ENCODE peak calls at places on chromosomes 1 and 21, in eight cellular contexts. H is H1, U is PC-9, N is WERI-Rb-1, D is IMR-90, P is psoas muscle, W is Panc1, V is BE2C. E is an unnamed sample. For H3K36me3, the result is how much of the 10 kb centered on the place peaks cover.

GRCh38 chr1:214277704-214278635 is 3.0 kb upstream of the SMYD2 start:
- DNase-seq in H (no peak), U (no peak), N (no peak), D (peak), P (no peak), W (no peak), V (no peak), E (no peak)

GRCh38 chr1:204556458-204557052 is 40.3 kb downstream of the MDM4 start:
- DNase-seq in H (no peak), U (no peak), N (no peak), D (peak), P (no peak), W (no peak), V (no peak), E (no peak)

GRCh38 chr1:88701275-88701674 is 17.2 kb downstream of the PKN2 start:
- DNase-seq in H (no peak), U (no peak), N (no peak), D (no peak), P (no peak), W (no peak), V (no peak), E (no peak)

GRCh38 chr1:198359024-198359653 is 181.3 kb downstream of the ATP6V1G3 start:
- DNase-seq in H (no peak), U (no peak), N (no peak), D (peak), P (no peak), W (no peak), V (no peak), E (no peak)

GRCh38 chr1:27366411-27367159 is at the start of gene MAP3K6:
- DNase-seq in H (no peak), U (peak), N (peak), D (peak), P (peak), W (no peak), V (peak), E (peak)

GRCh38 chr1:207981976-207982375 is 71.1 kb upstream of the CD34 start:
- DNase-seq in H (no peak), U (no peak), N (peak), D (no peak), P (no peak), W (no peak), V (peak), E (no peak)

GRCh38 chr1:55400560-55400959 is 185.4 kb upstream of the USP24 start:
- DNase-seq in H (no peak), U (no peak), N (no peak), D (no peak), P (no peak), W (no peak), V (no peak), E (peak)

GRCh38 chr1:206809504-206810084 is 37.3 kb upstream of the IL10 start:
- DNase-seq in H (no peak), U (no peak), N (peak), D (peak), P (no peak), W (peak), V (peak), E (no peak)

GRCh38 chr1:171128463-171128862 is 37.8 kb downstream of the FMO3 start:
- DNase-seq in H (no peak), U (no peak), N (no peak), D (no peak), P (no peak), W (no peak), V (no peak), E (no peak)

GRCh38 chr1:54497338-54497737 is 50.7 kb upstream of the ACOT11 start:
- DNase-seq in H (no peak), U (no peak), N (no peak), D (no peak), P (no peak), W (no peak), V (no peak), E (no peak)

GRCh38 chr1:22731924-22732522 is 21.4 kb downstream of the EPHB2 start:
- DNase-seq in H (no peak), U (no peak), N (peak), D (peak), P (no peak), W (no peak), V (no peak), E (no peak)

GRCh38 chr1:48043524-48043923 is 46.3 kb upstream of the TRABD2B start:
- DNase-seq in H (no peak), U (peak), N (no peak), D (no peak), P (no peak), W (no peak), V (no peak), E (no peak)

GRCh38 chr1:41454406-41454805 is 30.1 kb downstream of the EDN2 start:
- DNase-seq in H (no peak), U (no peak), N (peak), D (no peak), P (no peak), W (no peak), V (no peak), E (no peak)

DNA sequence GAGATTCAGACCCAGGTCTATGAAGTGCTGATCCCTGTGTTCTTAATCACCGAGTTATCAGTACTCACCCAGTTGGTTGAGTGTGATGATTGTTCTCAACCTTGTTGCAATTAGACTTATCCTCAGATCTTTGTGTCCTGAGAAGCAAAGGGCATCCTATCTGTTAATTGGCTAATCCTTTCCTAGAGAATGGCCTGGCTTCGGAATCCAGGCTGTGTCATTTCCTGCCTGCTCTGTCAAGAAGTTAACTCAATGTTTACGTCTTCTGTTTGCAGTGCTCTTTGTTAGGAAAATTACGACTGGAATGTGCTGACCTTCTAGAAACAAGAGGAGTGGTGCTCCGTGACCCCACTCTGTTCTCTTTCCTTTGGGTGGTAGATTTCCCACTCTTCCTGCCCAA is 14.7 kb downstream of the GAS5 start:
- DNase-seq in H (no peak), U (no peak), N (no peak), D (peak), P (no peak), W (no peak), V (no peak), E (no peak)
- H3K36me3 ChIP-seq in H (half or more), U (under half), N (half or more), D (under half), P (under half), W (under half), V (half or more), E (under half)

GRCh38 chr1:155052412-155053400 is 1.6 kb downstream of the ADAM15 start:
- DNase-seq in H (no peak), U (no peak), N (peak), D (no peak), P (peak), W (no peak), V (no peak), E (no peak)
- TF ChIP-seq CTCF in H (no peak), U (peak), N (peak), D (peak), P (peak), W (peak), V (peak), E (peak)

DNA sequence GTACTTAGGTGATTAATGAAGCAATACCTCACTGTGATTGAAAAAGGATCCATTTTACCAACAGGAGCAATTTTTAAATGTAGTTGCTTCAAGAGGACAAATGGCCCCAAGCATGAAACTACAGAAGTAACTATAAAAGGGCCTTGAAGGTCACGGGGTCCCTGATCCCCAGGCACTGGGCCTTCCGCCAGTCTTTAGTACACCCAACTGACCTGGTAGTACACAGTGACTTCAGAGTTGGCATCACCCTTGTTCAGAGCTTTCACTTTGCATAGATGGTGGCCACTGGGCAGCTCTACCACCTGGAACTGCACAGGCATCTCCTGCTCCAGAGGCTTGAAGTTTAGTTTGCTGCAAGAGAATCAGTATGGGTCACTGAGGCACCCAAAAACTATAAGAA is 84.3 kb downstream of the NRDC start:
- DNase-seq in H (no peak), U (no peak), N (no peak), D (no peak), P (no peak), W (no peak), V (no peak), E (no peak)
- H3K36me3 ChIP-seq in H (half or more), U (under half), N (half or more), D (half or more), P (under half), W (under half), V (under half), E (under half)

DNA sequence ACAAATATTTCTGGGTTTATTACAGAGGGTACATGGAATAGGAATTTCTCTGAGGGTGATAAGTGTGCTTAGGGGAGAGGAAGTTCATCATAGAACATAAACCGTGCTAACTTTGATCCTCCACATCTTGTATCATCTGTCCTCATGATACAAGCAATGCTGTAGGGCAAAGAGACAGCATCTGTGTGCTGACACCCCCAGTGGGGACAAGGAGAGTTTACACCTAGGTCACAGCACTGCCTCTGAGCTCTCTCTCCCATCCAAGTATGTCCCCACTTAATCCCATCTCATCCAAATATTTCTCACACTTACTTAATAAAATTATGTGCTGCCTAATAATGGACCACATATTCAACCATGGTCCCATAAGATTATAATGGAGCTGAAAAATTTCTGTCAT is 4.3 kb upstream of the TEDDM1 start:
- DNase-seq in H (no peak), U (no peak), N (no peak), D (no peak), P (no peak), W (no peak), V (no peak), E (no peak)
- TF ChIP-seq CTCF in H (peak), U (no peak), N (no peak), D (no peak), P (no peak), W (peak), V (peak), E (no peak)

DNA sequence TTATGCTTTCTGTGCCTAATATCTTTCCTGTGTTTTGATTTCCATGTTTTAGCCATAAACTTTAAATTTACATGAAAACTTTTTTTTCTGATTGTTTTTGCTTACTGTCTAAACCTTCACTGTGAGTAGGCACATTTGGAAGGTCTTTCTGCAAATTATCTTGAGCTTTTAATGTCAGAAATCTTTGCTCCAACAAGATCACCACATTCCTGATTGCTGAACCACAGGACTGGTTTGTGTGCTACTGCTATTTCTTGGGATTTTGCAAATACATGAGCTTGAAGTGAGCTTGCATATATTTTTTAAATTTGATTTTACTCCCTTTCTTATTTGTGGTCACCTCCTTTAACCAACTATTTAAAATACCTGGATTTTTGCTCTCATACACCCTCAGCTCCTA is 61.3 kb downstream of the PTBP2 start:
- DNase-seq in H (no peak), U (no peak), N (no peak), D (peak), P (no peak), W (no peak), V (no peak), E (no peak)
- H3K36me3 ChIP-seq in H (half or more), U (under half), N (half or more), D (under half), P (under half), W (under half), V (half or more), E (under half)

GRCh38 chr1:201312298-201312697 is 29.0 kb downstream of the PKP1 start:
- DNase-seq in H (no peak), U (no peak), N (no peak), D (no peak), P (no peak), W (no peak), V (no peak), E (no peak)
- TF ChIP-seq CTCF in H (no peak), U (no peak), N (peak), D (no peak), P (no peak), W (no peak), V (no peak), E (no peak)

GRCh38 chr21:28962465-28962864 is 30.2 kb downstream of the LTN1 start:
- DNase-seq in H (no peak), U (no peak), N (no peak), D (no peak), P (no peak), W (no peak), V (no peak), E (no peak)

GRCh38 chr21:28959367-28960099 is 33.1 kb downstream of the LTN1 start:
- DNase-seq in H (no peak), U (no peak), N (no peak), D (peak), P (no peak), W (no peak), V (no peak), E (peak)

GRCh38 chr21:28963831-28964230 is 28.8 kb downstream of the LTN1 start:
- DNase-seq in H (no peak), U (no peak), N (no peak), D (no peak), P (no peak), W (no peak), V (no peak), E (no peak)

GRCh38 chr21:28961927-28962326 is 30.8 kb downstream of the LTN1 start:
- DNase-seq in H (no peak), U (no peak), N (no peak), D (no peak), P (no peak), W (no peak), V (no peak), E (no peak)

GRCh38 chr21:28960245-28960644 is 32.4 kb downstream of the LTN1 start:
- DNase-seq in H (no peak), U (no peak), N (no peak), D (no peak), P (no peak), W (no peak), V (no peak), E (no peak)
- H3K36me3 ChIP-seq in H (under half), U (under half), N (half or more), D (under half), P (under half), W (under half), V (under half), E (under half)

GRCh38 chr21:32828908-32829307 is 57.4 kb upstream of the PAXBP1 start:
- DNase-seq in H (no peak), U (no peak), N (no peak), D (no peak), P (no peak), W (no peak), V (no peak), E (no peak)

GRCh38 chr21:32824950-32825349 is 53.4 kb upstream of the PAXBP1 start:
- DNase-seq in H (no peak), U (no peak), N (no peak), D (no peak), P (no peak), W (no peak), V (no peak), E (no peak)

GRCh38 chr21:32829504-32829903 is 57.9 kb upstream of the PAXBP1 start:
- DNase-seq in H (no peak), U (no peak), N (no peak), D (no peak), P (no peak), W (no peak), V (no peak), E (no peak)

DNA sequence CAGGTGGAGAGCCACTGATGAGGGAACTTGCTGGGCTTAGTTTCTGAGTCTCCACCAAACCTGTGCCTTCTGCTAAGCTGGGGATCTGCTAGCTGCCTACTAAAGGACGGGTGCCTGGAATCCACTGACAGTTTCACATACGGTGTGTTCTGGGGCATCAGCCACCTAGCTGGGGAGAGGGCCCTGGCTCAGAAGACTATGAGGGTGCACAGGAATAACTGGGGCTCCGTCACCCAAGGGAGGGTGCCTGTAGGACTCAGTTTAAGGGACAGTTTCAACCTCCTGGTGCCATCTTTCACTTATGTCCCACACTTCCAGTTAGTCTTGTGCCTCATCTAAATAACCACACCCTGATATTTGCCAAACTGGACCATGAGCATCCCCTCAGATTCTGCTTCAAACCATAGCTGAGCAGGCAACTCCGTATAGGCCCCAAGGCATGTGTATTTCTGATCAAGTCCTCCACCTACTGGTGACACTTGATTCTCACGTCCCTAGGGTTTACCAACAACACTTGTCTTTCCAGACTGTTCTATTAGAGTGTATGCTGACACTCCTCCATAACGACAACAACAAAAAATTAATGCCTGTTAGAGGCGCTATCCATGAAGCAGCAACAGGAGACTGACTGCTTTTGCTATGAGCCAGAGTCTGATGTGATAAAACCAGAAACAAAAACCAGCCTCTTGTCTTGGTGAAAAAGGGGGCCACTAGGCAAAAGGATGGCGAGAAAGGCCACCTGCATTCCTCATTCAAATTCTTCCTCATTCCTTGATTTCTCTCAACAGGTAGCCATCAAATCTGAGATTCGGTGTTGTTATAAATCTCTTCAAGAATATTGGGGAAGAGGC is 55.0 kb upstream of the PAXBP1 start:
- DNase-seq in H (no peak), U (no peak), N (peak), D (peak), P (no peak), W (peak), V (peak), E (no peak)
- TF ChIP-seq CTCF in H (no peak), U (peak), N (peak), D (peak), P (peak), W (peak), V (peak), E (peak)

E was measured in BJ.